ENCODE peak calls at places on chromosomes 13 and 19, in eight cellular contexts. S is adrenal gland; R is mesenchymal stem cell; K is CD4-positive, alpha-beta memory T cell; A is fibroblast of mammary gland; N is MM.1S; Y is AG10803; M is fibroblast of the aortic adventitia. X is an unnamed sample.
A peak's percentile ranks its signal among the peaks of the same experiment; 100 is the strongest.

GRCh38 chr13:111883571-111884343 is 183.2 kb upstream of the SOX1 start:
- DNase-seq in S (no peak), M (no peak), Y (no peak), R (no peak), A (no peak), N (no peak), K (no peak), X (no peak)

GRCh38 chr13:64936879-64937278 is 2293.3 kb downstream of the PCDH9 start:
- DNase-seq in M (no peak), R (no peak), S (no peak), A (no peak), K (no peak), Y (no peak), N (no peak), X (no peak)

GRCh38 chr13:74229242-74229641 is 95.0 kb upstream of the KLF12 start:
- DNase-seq in M (no peak), S (no peak), N (no peak), Y (no peak), R (no peak), A (no peak), K (no peak), X (no peak)

GRCh38 chr13:113138792-113139551 is 16.4 kb downstream of the F10 start:
- DNase-seq in N (peak; percentile 45), Y (no peak), S (no peak), M (no peak), R (no peak), K (no peak), A (no peak), X (peak; percentile 29)

GRCh38 chr19:29483944-29484581 is 41.7 kb upstream of the VSTM2B start:
- DNase-seq in R (no peak), M (no peak), A (no peak), S (no peak), N (no peak), K (no peak), Y (no peak), X (no peak)

GRCh38 chr19:3433805-3434540 is 46.4 kb downstream of the SMIM24 start:
- DNase-seq in A (no peak), Y (no peak), M (no peak), N (no peak), K (no peak), S (no peak), R (no peak), X (no peak)

GRCh38 chr19:3397266-3398022 is 31.1 kb downstream of the NFIC start:
- DNase-seq in S (peak; percentile 80), R (peak; percentile 42), Y (no peak), M (no peak), A (peak; percentile 44), N (no peak), K (no peak), X (no peak)

GRCh38 chr19:40718774-40719391 is 2.0 kb downstream of the ITPKC start:
- DNase-seq in Y (peak; percentile 31), R (peak; percentile 56), N (no peak), S (peak; percentile 77), M (peak; percentile 44), K (no peak), A (peak; percentile 67), X (peak; percentile 67)

GRCh38 chr13:23160241-23161175 is 20.3 kb upstream of the SGCG start:
- DNase-seq in K (no peak), Y (peak; percentile 43), A (no peak), N (no peak), R (no peak), M (no peak), S (no peak), X (no peak)

GRCh38 chr13:65638572-65639168 is 1591.5 kb downstream of the PCDH9 start:
- DNase-seq in N (peak; percentile 49), M (peak; percentile 78), K (no peak), S (no peak), A (peak; percentile 65), R (peak; percentile 59), Y (peak; percentile 59), X (peak; percentile 85)

GRCh38 chr13:102277286-102277685 is 124.6 kb downstream of the FGF14 start:
- DNase-seq in M (no peak), R (peak; percentile 11), Y (no peak), S (no peak), A (peak; percentile 70), K (no peak), N (no peak), X (no peak)

GRCh38 chr13:59879281-59879680 is 284.4 kb downstream of the DIAPH3 start:
- DNase-seq in Y (no peak), S (no peak), A (no peak), R (peak; percentile 12), K (no peak), N (no peak), M (no peak), X (no peak)

GRCh38 chr13:101181076-101181685 is 235.1 kb downstream of the NALCN start:
- DNase-seq in Y (no peak), N (no peak), A (peak; percentile 14), R (no peak), S (no peak), K (no peak), M (no peak), X (no peak)

GRCh38 chr13:99353836-99354235 is 46.6 kb upstream of the GPR183 start:
- DNase-seq in M (peak; percentile 35), K (no peak), R (peak; percentile 65), Y (peak; percentile 15), A (no peak), N (no peak), S (no peak), X (peak; percentile 25)

GRCh38 chr13:49998714-49999624 is 2.1 kb downstream of the TRIM13 start:
- DNase-seq in N (no peak), K (no peak), A (no peak), M (no peak), R (no peak), S (no peak), Y (no peak), X (no peak)

GRCh38 chr13:98999635-98999952 is 21.7 kb upstream of the DOCK9 start:
- DNase-seq in M (peak; percentile 66), R (no peak), A (peak; percentile 19), N (no peak), Y (no peak), K (no peak), S (no peak), X (peak; percentile 67)

GRCh38 chr19:6577410-6578125 is 13.4 kb downstream of the CD70 start:
- DNase-seq in S (no peak), A (peak; percentile 30), M (peak; percentile 30), N (peak; percentile 95), R (no peak), K (no peak), Y (peak; percentile 7), X (no peak)

GRCh38 chr19:51147663-51148062 is 5.6 kb downstream of the SIGLEC7 start:
- DNase-seq in K (no peak), M (no peak), N (no peak), R (no peak), Y (no peak), S (no peak), A (no peak), X (no peak)
- H3K4me3 ChIP-seq in K (no peak overlapping the region), M (no peak overlapping the region), N (no peak overlapping the region), R (no peak overlapping the region), Y (no peak overlapping the region), S (no peak overlapping the region), A (no peak overlapping the region), X (no peak overlapping the region)

GRCh38 chr13:94707400-94708021 is 4.8 kb downstream of the SOX21 start:
- DNase-seq in S (no peak), R (no peak), M (no peak), N (no peak), K (no peak), A (no peak), Y (no peak), X (no peak)
- H3K4me3 ChIP-seq in S (no peak overlapping the region), R (no peak overlapping the region), M (no peak overlapping the region), N (no peak overlapping the region), K (no peak overlapping the region), A (no peak overlapping the region), Y (no peak overlapping the region), X (no peak overlapping the region)

GRCh38 chr19:48866692-48867091 is 1.7 kb downstream of the PLEKHA4 start:
- DNase-seq in S (no peak), M (peak; percentile 14), N (no peak), R (no peak), A (no peak), Y (peak; percentile 15), K (no peak), X (no peak)
- H3K4me3 ChIP-seq in S (peak overlapping the region; percentile 53), M (peak overlapping the region; percentile 78), N (no peak overlapping the region), R (no peak overlapping the region), A (no peak overlapping the region), Y (peak overlapping the region; percentile 63), K (no peak overlapping the region), X (peak overlapping the region; percentile 60)

GRCh38 chr13:110340812-110341444 is 33.8 kb downstream of the COL4A2 start:
- DNase-seq in A (peak; percentile 34), K (peak; percentile 33), S (peak; percentile 80), R (peak; percentile 97), M (peak; percentile 13), Y (peak; percentile 74), N (no peak), X (peak; percentile 84)

GRCh38 chr13:110343241-110343865 is 36.3 kb downstream of the COL4A2 start:
- DNase-seq in M (no peak), A (no peak), N (no peak), S (no peak), Y (no peak), R (no peak), K (no peak), X (peak; percentile 72)

GRCh38 chr13:110342474-110342873 is 35.4 kb downstream of the COL4A2 start:
- DNase-seq in Y (no peak), A (no peak), M (no peak), S (no peak), R (no peak), N (no peak), K (no peak), X (no peak)

GRCh38 chr13:110339975-110340550 is 33.0 kb downstream of the COL4A2 start:
- DNase-seq in M (no peak), N (no peak), A (no peak), K (no peak), S (no peak), R (no peak), Y (no peak), X (no peak)

DNA sequence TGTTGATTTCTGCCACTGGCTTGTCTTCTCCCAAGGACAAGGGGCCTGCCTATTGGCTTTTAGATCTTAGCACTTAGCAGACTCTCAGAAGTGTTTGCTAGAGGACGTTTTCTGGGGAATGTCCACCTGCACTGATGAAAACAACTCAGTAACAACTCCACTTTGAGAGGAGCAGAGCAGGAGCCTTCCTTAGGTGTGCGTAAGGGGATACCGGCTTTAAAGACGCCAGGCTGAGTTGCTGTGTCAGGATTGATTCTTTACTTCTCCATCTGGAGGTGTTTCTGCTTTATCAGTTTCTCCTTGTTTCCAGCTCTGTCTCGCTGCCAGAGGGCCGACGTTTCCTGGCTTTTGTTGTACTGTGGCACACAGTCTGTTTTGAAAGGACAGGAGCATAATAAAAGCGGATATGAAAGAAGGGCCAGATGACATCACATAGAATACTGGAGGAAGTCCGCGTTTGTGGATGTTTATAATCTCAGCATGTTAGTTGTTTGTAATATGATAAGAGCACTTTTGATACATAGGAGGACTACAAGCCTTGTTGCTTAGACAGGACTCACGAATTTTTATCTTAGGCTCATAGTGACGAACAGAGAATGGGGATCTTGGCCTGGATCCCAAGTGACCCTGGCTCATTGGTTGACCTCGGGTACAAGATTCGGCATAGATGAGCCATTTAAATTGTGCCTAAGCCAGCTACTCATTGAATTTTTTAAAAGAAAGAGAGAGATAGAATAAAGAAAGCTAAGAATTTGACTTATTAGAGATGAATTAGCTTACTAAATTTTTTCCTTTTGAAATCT is 34.6 kb downstream of the COL4A2 start:
- DNase-seq in R (peak; percentile 91), N (no peak), S (peak; percentile 57), Y (no peak), M (peak; percentile 23), K (no peak), A (no peak), X (peak; percentile 91)
- H3K4me3 ChIP-seq in R (no peak overlapping the region), N (no peak overlapping the region), S (no peak overlapping the region), Y (no peak overlapping the region), M (no peak overlapping the region), K (no peak overlapping the region), A (no peak overlapping the region), X (no peak overlapping the region)

GRCh38 chr19:15249560-15249874 is 17.3 kb upstream of the EPHX3 start:
- DNase-seq in N (no peak), M (no peak), K (no peak), S (no peak), Y (no peak), A (no peak), R (no peak), X (no peak)
- H3K4me3 ChIP-seq in N (no peak overlapping the region), M (peak overlapping the region; percentile 32), K (no peak overlapping the region), S (no peak overlapping the region), Y (peak overlapping the region; percentile 13), A (no peak overlapping the region), R (no peak overlapping the region), X (no peak overlapping the region)

X was measured in choroid plexus epithelial cell.